ENCODE peak calls at places on chromosome 15, in five cellular contexts. T is A549, E is adrenal gland, Y is thyroid gland, U is stomach. G is an unnamed sample.
A peak's percentile ranks its signal among the peaks of the same experiment; 100 is the strongest.

GRCh38 chr15:40454904-40455391 is 14.2 kb downstream of the BAHD1 start:
- DNase-seq in E (no peak), Y (no peak), U (no peak), T (no peak), G (no peak)

GRCh38 chr15:64686130-64686735 is 89.2 kb downstream of the RBPMS2 start:
- DNase-seq in Y (no peak), U (no peak), T (peak; percentile 67), E (peak; percentile 47), G (no peak)

GRCh38 chr15:51366911-51367310 is 25.5 kb downstream of the GLDN start:
- DNase-seq in Y (no peak), U (peak; percentile 74), T (peak; percentile 82), E (no peak), G (no peak)

GRCh38 chr15:41869770-41870688 is 23.8 kb downstream of the SPTBN5 start:
- DNase-seq in Y (no peak), U (no peak), T (no peak), E (no peak), G (no peak)

GRCh38 chr15:37885651-37886050 is 48.8 kb upstream of the TMCO5A start:
- DNase-seq in T (no peak), Y (no peak), E (no peak), U (no peak), G (no peak)

GRCh38 chr15:68599560-68600071 is 20.8 kb downstream of the CORO2B start:
- DNase-seq in E (peak; percentile 30), T (no peak), Y (no peak), U (no peak), G (no peak)

GRCh38 chr15:65346856-65347598 is 30.8 kb downstream of the IGDCC3 start:
- DNase-seq in Y (no peak), T (no peak), E (no peak), U (no peak), G (no peak)

GRCh38 chr15:33396457-33396856 is 85.7 kb downstream of the RYR3 start:
- DNase-seq in T (no peak), E (no peak), Y (no peak), U (no peak), G (peak; percentile 79)

GRCh38 chr15:50891159-50891558 is 17.3 kb upstream of the AP4E1 start:
- DNase-seq in U (no peak), T (no peak), E (no peak), Y (no peak), G (no peak)

GRCh38 chr15:65077981-65078352 is 1.4 kb downstream of the KBTBD13 start:
- DNase-seq in T (peak; percentile 92), Y (peak; percentile 68), E (peak; percentile 47), U (peak; percentile 79), G (no peak)

GRCh38 chr15:90064931-90065681 is 37.2 kb downstream of the IDH2 start:
- DNase-seq in E (peak; percentile 55), T (no peak), Y (peak; percentile 41), U (no peak), G (no peak)

GRCh38 chr15:74906450-74907276 is at the start of gene FAM219B:
- DNase-seq in Y (peak; percentile 96), E (peak; percentile 92), U (peak; percentile 95), T (peak; percentile 90), G (peak; percentile 97)

GRCh38 chr15:70956596-70956995 is 64.0 kb downstream of the LRRC49 start:
- DNase-seq in U (no peak), T (no peak), Y (no peak), E (no peak), G (no peak)

GRCh38 chr15:67178569-67179210 is 75.8 kb downstream of the AAGAB start:
- DNase-seq in U (no peak), T (peak; percentile 69), E (no peak), Y (no peak), G (no peak)

GRCh38 chr15:90557651-90558084 is 27.9 kb downstream of the CRTC3 start:
- DNase-seq in U (peak; percentile 93), Y (peak; percentile 97), T (no peak), E (peak; percentile 82), G (no peak)

GRCh38 chr15:49538520-49538919 is 82.1 kb downstream of the FAM227B start:
- DNase-seq in U (no peak), T (no peak), Y (no peak), E (no peak), G (no peak)

GRCh38 chr15:73753250-73754130 is at the start of gene INSYN1:
- DNase-seq in U (peak; percentile 47), E (peak; percentile 32), Y (peak; percentile 37), T (no peak), G (no peak)

GRCh38 chr15:98792117-98792516 is 143.8 kb downstream of the IGF1R start:
- DNase-seq in Y (no peak), T (no peak), U (no peak), E (no peak), G (no peak)

GRCh38 chr15:98790270-98790669 is 141.9 kb downstream of the IGF1R start:
- DNase-seq in U (no peak), E (no peak), T (no peak), Y (no peak), G (no peak)

GRCh38 chr15:98789020-98789419 is 140.7 kb downstream of the IGF1R start:
- DNase-seq in Y (no peak), T (no peak), U (no peak), E (no peak), G (no peak)

GRCh38 chr15:98787936-98788757 is 139.8 kb downstream of the IGF1R start:
- DNase-seq in U (no peak), Y (no peak), T (peak; percentile 62), E (no peak), G (no peak)

DNA sequence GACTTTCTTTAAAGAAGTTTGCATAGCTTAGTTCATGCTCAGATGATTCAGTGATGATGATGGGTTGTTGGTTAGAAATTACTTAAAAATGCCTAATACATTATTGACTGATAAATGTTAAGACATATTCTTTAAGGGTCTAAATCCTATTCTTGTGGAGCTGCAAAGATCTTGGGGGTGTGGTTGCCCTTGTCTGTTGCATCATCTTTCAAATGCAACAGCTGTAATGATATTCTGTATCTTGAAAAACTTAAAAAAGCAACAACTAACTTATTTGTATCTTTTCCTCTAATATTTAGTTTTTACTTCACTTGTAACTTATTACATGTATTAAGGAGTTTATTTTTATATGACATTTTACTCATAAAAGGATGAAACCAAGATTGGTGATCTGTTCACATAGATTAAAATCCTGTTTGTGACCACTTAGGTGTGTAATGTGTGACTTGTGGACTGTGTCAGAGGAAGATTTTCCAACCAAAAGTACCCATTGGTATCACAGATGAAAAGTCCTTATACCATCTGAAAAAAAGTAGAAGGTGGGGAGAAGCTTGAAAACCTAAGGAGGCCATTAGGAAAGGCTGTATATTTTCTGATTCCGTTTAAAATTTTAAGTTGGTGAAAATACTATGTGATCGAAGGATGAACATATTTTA is 142.8 kb downstream of the IGF1R start:
- DNase-seq in Y (no peak), U (no peak), E (no peak), T (no peak), G (no peak)
- H3K4me1 ChIP-seq in Y (peaks cover 29% of the 10 kb centered on the region), U (peaks cover 54% of the 10 kb centered on the region), E (peaks cover 7% of the 10 kb centered on the region), T (peaks cover 99% of the 10 kb centered on the region), G (peaks cover 47% of the 10 kb centered on the region)

GRCh38 chr15:99100245-99101173 is 4.4 kb upstream of the SYNM start:
- DNase-seq in T (peak; percentile 81), U (peak; percentile 82), E (peak; percentile 84), Y (peak; percentile 86), G (no peak)
- TF ChIP-seq POLR2A in T (no peak), U (no peak), E (no peak), Y (no peak), G (peak; percentile 28)

GRCh38 chr15:23670970-23671369 is 16.1 kb downstream of the NDN start:
- DNase-seq in E (no peak), Y (no peak), T (no peak), U (no peak), G (no peak)
- H3K4me1 ChIP-seq in E (no peaks in the 10 kb centered on the region), Y (no peaks in the 10 kb centered on the region), T (no peaks in the 10 kb centered on the region), U (no peaks in the 10 kb centered on the region), G (no peaks in the 10 kb centered on the region)

GRCh38 chr15:44426975-44427755 is at the start of gene CTDSPL2:
- DNase-seq in T (peak; percentile 98), U (peak; percentile 98), E (peak; percentile 98), Y (peak; percentile 99), G (peak; percentile 99)

GRCh38 chr15:44427756-44428724 is 611 bp downstream of the CTDSPL2 start:
- DNase-seq in Y (no peak), E (no peak), T (peak; percentile 28), U (peak; percentile 74), G (no peak)
- TF ChIP-seq POLR2A in Y (no peak), E (peak; percentile 56), T (no peak), U (no peak), G (no peak)

GRCh38 chr15:101104186-101104585 is 147.7 kb downstream of the CHSY1 start:
- DNase-seq in U (no peak), Y (no peak), T (no peak), E (no peak), G (no peak)
- H3K4me1 ChIP-seq in U (no peaks in the 10 kb centered on the region), Y (no peaks in the 10 kb centered on the region), T (peaks cover 8% of the 10 kb centered on the region), E (no peaks in the 10 kb centered on the region), G (no peaks in the 10 kb centered on the region)